ENCODE peak calls at places on chromosomes 13 and 19, in four cellular contexts. P, X, J and O are unnamed samples.

GRCh38 chr19:6038634-6039405 is 60.9 kb upstream of the RANBP3 start:
- DNase-seq in J (peak; percentile 82), P (no peak), X (no peak), O (peak; percentile 66)

GRCh38 chr13:48707405-48707804 is 53.7 kb downstream of the CYSLTR2 start:
- DNase-seq in J (no peak), X (no peak), P (no peak), O (no peak)

GRCh38 chr13:110301606-110302131 is 5.3 kb downstream of the COL4A1 start:
- DNase-seq in P (no peak), J (no peak), X (no peak), O (peak; percentile 90)

GRCh38 chr19:6343462-6343861 is 10.1 kb upstream of the ACER1 start:
- DNase-seq in X (peak; percentile 52), P (no peak), J (no peak), O (no peak)

GRCh38 chr13:42048625-42049453 is at the start of gene DGKH:
- DNase-seq in X (peak; percentile 83), J (no peak), P (no peak), O (peak; percentile 78)

GRCh38 chr19:19211499-19212432 is at the start of gene NCAN:
- DNase-seq in P (no peak), J (no peak), X (peak; percentile 65), O (no peak)

GRCh38 chr13:91399189-91400093 is 1.0 kb downstream of the GPC5 start:
- DNase-seq in X (no peak), P (no peak), J (no peak), O (no peak)

GRCh38 chr13:109131698-109132257 is 502.4 kb downstream of the MYO16 start:
- DNase-seq in P (no peak), X (no peak), J (peak; percentile 77), O (peak; percentile 21)

GRCh38 chr19:54804571-54804970 is 1.2 kb downstream of the KIR2DL4 start:
- DNase-seq in X (no peak), P (no peak), J (no peak), O (no peak)

GRCh38 chr13:39542361-39542760 is 60.6 kb downstream of the LHFPL6 start:
- DNase-seq in J (no peak), X (no peak), P (no peak), O (no peak)

GRCh38 chr13:113841355-113841653 is 22.6 kb downstream of the GAS6 start:
- DNase-seq in J (no peak), X (no peak), P (no peak), O (no peak)
- TF ChIP-seq CHD1 in J (no peak), X (no peak), P (no peak), O (no peak)

GRCh38 chr19:43570174-43570791 is 5.0 kb downstream of the XRCC1 start:
- DNase-seq in X (no peak), P (no peak), J (no peak), O (no peak)
- TF ChIP-seq CHD1 in X (no peak), P (no peak), J (no peak), O (no peak)

GRCh38 chr19:27793128-27793643 is 1419.8 kb downstream of the UQCRFS1 start:
- DNase-seq in P (peak; percentile 83), J (peak; percentile 61), X (peak; percentile 78), O (peak; percentile 58)
- TF ChIP-seq CHD1 in P (no peak), J (no peak), X (no peak), O (no peak)

DNA sequence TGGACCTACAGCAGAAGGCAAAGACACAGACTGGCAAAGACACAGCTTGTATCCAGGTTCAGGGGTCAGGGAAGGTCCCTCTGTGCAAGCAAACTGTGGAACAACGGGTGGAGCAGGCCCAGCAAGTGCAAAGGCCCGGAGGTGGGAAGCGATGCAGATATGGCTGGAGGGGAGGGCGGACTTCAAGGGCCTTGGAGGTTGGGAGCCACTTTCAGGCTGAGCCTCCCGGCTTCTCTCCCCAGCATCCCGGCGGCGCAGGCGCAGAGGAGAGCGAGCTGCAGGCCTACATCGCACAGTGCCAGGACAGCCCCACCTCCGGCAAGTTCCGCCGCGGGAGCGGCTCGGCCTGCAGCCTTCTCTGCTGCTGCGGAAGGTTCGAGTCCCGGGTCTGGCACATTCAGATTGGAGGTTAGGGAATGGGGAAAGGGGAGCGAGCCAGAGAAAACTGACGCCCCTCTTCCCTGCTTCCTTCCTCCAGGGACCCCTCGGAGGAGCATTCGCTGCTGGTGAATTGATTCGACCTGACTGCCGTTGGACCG is 2.2 kb upstream of the PNPLA6 start:
- DNase-seq in P (no peak), J (no peak), X (no peak), O (peak; percentile 28)
- TF ChIP-seq CHD1 in P (no peak), J (no peak), X (no peak), O (no peak)

GRCh38 chr19:34998777-34999497 is 1.2 kb upstream of the GRAMD1A start:
- DNase-seq in X (peak; percentile 46), P (no peak), J (no peak), O (no peak)

GRCh38 chr19:34994286-34994642 is 5.9 kb upstream of the GRAMD1A start:
- DNase-seq in X (no peak), J (no peak), P (no peak), O (no peak)

GRCh38 chr19:34994643-34995471 is 5.3 kb upstream of the GRAMD1A start:
- DNase-seq in X (no peak), P (no peak), J (no peak), O (no peak)

GRCh38 chr19:34996978-34997640 is 3.0 kb upstream of the GRAMD1A start:
- DNase-seq in J (no peak), X (no peak), P (no peak), O (no peak)

DNA sequence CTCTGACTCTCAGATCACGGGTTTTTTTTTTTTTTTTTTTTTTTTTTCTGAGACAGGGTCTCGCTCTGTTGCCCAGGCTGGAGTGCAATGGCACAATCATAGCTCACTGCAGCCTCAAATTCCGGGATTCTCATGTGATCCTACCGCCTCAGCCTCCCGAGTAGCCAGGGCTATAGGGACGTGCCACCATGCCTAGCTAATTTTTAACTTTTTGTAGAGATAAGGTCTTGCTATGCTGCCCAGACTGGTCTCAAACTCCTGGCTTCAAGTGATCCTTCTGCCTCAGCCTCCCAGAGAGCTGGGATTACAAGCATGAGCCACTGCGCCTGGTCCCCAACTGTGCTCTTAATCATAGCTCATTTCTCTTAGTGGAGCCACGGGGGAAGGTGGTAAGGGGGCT is 4.6 kb upstream of the GRAMD1A start:
- DNase-seq in J (no peak), X (no peak), P (no peak), O (no peak)
- TF ChIP-seq CHD1 in J (no peak), X (no peak), P (no peak), O (no peak)

DNA sequence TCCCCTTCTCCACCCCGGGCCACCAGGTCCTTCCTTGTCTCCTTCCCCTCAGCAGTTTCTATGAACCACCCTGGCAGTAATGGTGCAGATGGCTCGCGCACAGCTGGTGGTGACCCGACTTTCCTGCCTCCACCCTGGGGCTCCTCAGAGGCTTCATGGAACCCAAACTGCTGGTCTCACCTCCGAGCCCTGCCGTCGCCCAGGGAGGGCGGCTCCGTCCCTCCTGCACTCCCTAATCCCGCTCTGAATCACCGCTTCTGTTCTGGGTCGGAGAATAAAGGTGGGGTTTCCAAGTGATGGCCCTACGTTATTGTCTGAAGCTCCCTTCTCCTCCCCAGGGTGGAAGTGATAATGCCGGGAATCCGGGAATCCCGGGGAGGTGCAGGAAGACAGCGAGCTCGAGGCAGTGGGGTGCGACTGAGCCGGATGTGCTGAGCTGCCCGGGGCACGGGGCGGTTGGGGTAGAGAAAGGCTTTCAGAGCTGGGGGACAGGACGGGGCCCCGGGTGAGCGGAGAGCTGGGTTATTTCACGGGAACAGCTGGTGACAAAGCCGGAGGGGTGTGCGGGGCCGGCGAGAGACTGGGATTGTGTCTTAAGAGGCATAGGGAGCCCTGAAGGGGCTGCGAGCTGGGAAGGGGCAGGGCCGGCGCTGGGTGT is 711 bp downstream of the FUT2 start:
- DNase-seq in P (no peak), X (no peak), J (no peak), O (no peak)
- TF ChIP-seq CHD1 in P (no peak), X (no peak), J (no peak), O (no peak)

GRCh38 chr19:51098366-51099069 is 9.7 kb downstream of the CTU1 start:
- DNase-seq in X (no peak), P (no peak), J (no peak), O (no peak)
- TF ChIP-seq CHD1 in X (no peak), P (no peak), J (no peak), O (no peak)

GRCh38 chr19:9849786-9850185 is 14.7 kb downstream of the PIN1 start:
- DNase-seq in P (no peak), X (no peak), J (no peak), O (no peak)

GRCh38 chr19:9850235-9850959 is 15.3 kb downstream of the PIN1 start:
- DNase-seq in P (no peak), J (no peak), X (no peak), O (no peak)

GRCh38 chr19:9848761-9849160 is 13.6 kb downstream of the PIN1 start:
- DNase-seq in P (no peak), X (no peak), J (no peak), O (no peak)

GRCh38 chr19:9848060-9848459 is 12.9 kb downstream of the PIN1 start:
- DNase-seq in J (no peak), P (no peak), X (no peak), O (no peak)

DNA sequence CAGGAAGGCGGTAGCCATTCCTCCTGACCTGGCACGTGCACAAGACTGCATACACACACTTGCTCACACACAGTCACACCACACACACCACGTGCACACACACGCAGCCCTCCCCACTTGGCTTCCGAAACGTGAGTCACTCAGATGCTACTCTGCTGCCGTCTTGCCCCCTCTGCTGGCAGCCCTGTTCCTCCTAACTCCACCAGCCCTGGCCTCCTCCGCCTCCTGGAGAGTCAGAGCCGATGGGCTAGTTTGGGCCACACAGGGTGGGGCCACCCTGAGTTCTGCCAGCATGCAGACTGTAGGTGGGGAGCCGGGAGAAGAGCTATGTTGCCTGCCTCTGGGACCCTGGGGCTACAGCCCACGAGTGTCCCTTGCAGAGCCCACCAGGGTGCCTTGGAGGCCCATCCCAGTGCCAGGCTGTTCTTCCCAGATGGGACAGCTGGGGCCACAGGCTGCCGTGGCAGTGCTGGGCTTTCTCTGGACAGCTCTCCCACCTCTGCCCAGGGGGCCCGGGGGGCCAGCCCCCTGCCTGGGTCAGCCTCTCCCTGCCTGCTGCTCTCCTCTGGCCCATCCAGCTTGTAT is 12.1 kb downstream of the PIN1 start:
- DNase-seq in P (peak; percentile 51), J (no peak), X (peak; percentile 80), O (peak; percentile 97)
- TF ChIP-seq CHD1 in P (no peak), J (no peak), X (no peak), O (no peak)